ENCODE peak calls at places on chromosomes 1 and 21, in four cellular contexts. One of them, this sample, is unnamed.

GRCh38 chr1:114009042-114009392 is 29.7 kb downstream of the OLFML3 start:
- DNase-seq in H7: no peak
- DNase-seq in cardiac fibroblast: no peak
- DNase-seq in kidney epithelial cell: no peak
- DNase-seq in this sample: no peak

GRCh38 chr1:10253755-10254154 is 43.4 kb downstream of the KIF1B start:
- DNase-seq in kidney epithelial cell: peak
- DNase-seq in H7: no peak
- DNase-seq in cardiac fibroblast: peak
- DNase-seq in this sample: no peak

GRCh38 chr1:111833334-111833733 is 77.6 kb downstream of the DDX20 start:
- DNase-seq in kidney epithelial cell: no peak
- DNase-seq in cardiac fibroblast: peak
- DNase-seq in H7: peak
- DNase-seq in this sample: no peak

GRCh38 chr1:109164538-109164937 is 49.2 kb upstream of the SARS1 start:
- DNase-seq in kidney epithelial cell: no peak
- DNase-seq in cardiac fibroblast: no peak
- DNase-seq in H7: no peak
- DNase-seq in this sample: no peak

GRCh38 chr21:34736116-34736870 is 67.5 kb downstream of the CLIC6 start:
- DNase-seq in kidney epithelial cell: no peak
- DNase-seq in H7: no peak
- DNase-seq in cardiac fibroblast: peak
- DNase-seq in this sample: no peak

GRCh38 chr1:151839457-151840409 is at the start of gene C2CD4D:
- DNase-seq in cardiac fibroblast: no peak
- DNase-seq in kidney epithelial cell: no peak
- DNase-seq in H7: peak
- DNase-seq in this sample: no peak

GRCh38 chr1:16218674-16219071 is 6.2 kb upstream of the ARHGEF19 start:
- DNase-seq in H7: no peak
- DNase-seq in kidney epithelial cell: no peak
- DNase-seq in cardiac fibroblast: no peak
- DNase-seq in this sample: no peak

GRCh38 chr1:115063238-115063901 is 25.9 kb downstream of the TSPAN2 start:
- DNase-seq in kidney epithelial cell: no peak
- DNase-seq in H7: no peak
- DNase-seq in cardiac fibroblast: no peak
- DNase-seq in this sample: no peak

GRCh38 chr1:10722803-10723202 is 73.6 kb downstream of the CASZ1 start:
- DNase-seq in H7: no peak
- DNase-seq in kidney epithelial cell: no peak
- DNase-seq in cardiac fibroblast: no peak
- DNase-seq in this sample: no peak

GRCh38 chr21:45074818-45075605 is 632 bp downstream of the ADARB1 start:
- DNase-seq in cardiac fibroblast: peak
- DNase-seq in H7: peak
- DNase-seq in kidney epithelial cell: no peak
- DNase-seq in this sample: no peak

GRCh38 chr1:209549384-209550001 is 34.0 kb upstream of the CAMK1G start:
- DNase-seq in H7: peak
- DNase-seq in kidney epithelial cell: no peak
- DNase-seq in cardiac fibroblast: no peak
- DNase-seq in this sample: no peak

GRCh38 chr1:24735619-24736375 is 9.4 kb upstream of the CLIC4 start:
- DNase-seq in cardiac fibroblast: peak
- DNase-seq in H7: no peak
- DNase-seq in kidney epithelial cell: no peak
- DNase-seq in this sample: no peak

GRCh38 chr1:13585599-13585965 is 1.9 kb downstream of the PDPN start:
- DNase-seq in H7: peak
- DNase-seq in cardiac fibroblast: no peak
- DNase-seq in kidney epithelial cell: no peak
- DNase-seq in this sample: no peak

GRCh38 chr1:24639881-24640280 is 3.2 kb upstream of the SRRM1 start:
- DNase-seq in H7: no peak
- DNase-seq in cardiac fibroblast: no peak
- DNase-seq in kidney epithelial cell: no peak
- DNase-seq in this sample: no peak

GRCh38 chr1:230120949-230121381 is 53.9 kb downstream of the GALNT2 start:
- DNase-seq in cardiac fibroblast: peak
- DNase-seq in H7: peak
- DNase-seq in kidney epithelial cell: no peak
- DNase-seq in this sample: no peak

GRCh38 chr1:169784102-169784501 is 10.6 kb downstream of the METTL18 start:
- DNase-seq in cardiac fibroblast: no peak
- DNase-seq in kidney epithelial cell: no peak
- DNase-seq in H7: no peak
- DNase-seq in this sample: no peak

GRCh38 chr1:2091611-2092604 is 41.7 kb downstream of the PRKCZ start:
- DNase-seq in cardiac fibroblast: peak
- DNase-seq in kidney epithelial cell: no peak
- DNase-seq in H7: peak
- DNase-seq in this sample: no peak

GRCh38 chr1:175599212-175599681 is 144.1 kb downstream of the TNR start:
- DNase-seq in cardiac fibroblast: no peak
- DNase-seq in kidney epithelial cell: peak
- DNase-seq in H7: peak
- DNase-seq in this sample: no peak

GRCh38 chr1:28172690-28173150 is 3.8 kb downstream of the PTAFR start:
- DNase-seq in kidney epithelial cell: no peak
- DNase-seq in H7: peak
- DNase-seq in cardiac fibroblast: no peak
- DNase-seq in this sample: no peak

GRCh38 chr1:192654607-192655389 is 18.9 kb downstream of the RGS13 start:
- DNase-seq in cardiac fibroblast: peak
- DNase-seq in H7: no peak
- DNase-seq in kidney epithelial cell: peak
- DNase-seq in this sample: peak

GRCh38 chr1:20662110-20662475 is 924 bp upstream of the DDOST start:
- DNase-seq in H7: no peak
- DNase-seq in cardiac fibroblast: no peak
- DNase-seq in kidney epithelial cell: no peak
- DNase-seq in this sample: no peak

GRCh38 chr1:223652436-223652901 is 13.0 kb downstream of the CAPN8 start:
- DNase-seq in kidney epithelial cell: no peak
- DNase-seq in cardiac fibroblast: no peak
- DNase-seq in H7: peak
- DNase-seq in this sample: no peak

GRCh38 chr1:9437931-9438330 is 101.3 kb upstream of the SLC25A33 start:
- DNase-seq in kidney epithelial cell: no peak
- DNase-seq in cardiac fibroblast: peak
- DNase-seq in H7: peak
- DNase-seq in this sample: no peak

GRCh38 chr1:97006044-97006676 is 284.6 kb downstream of the PTBP2 start:
- DNase-seq in kidney epithelial cell: peak
- DNase-seq in H7: no peak
- DNase-seq in cardiac fibroblast: peak
- DNase-seq in this sample: no peak

GRCh38 chr1:238562376-238562775 is 671.7 kb upstream of the ZP4 start:
- DNase-seq in kidney epithelial cell: no peak
- DNase-seq in cardiac fibroblast: peak
- DNase-seq in H7: no peak
- DNase-seq in this sample: no peak

GRCh38 chr1:173715538-173715844 is 710 bp downstream of the KLHL20 start:
- DNase-seq in kidney epithelial cell: no peak
- DNase-seq in H7: no peak
- DNase-seq in cardiac fibroblast: no peak
- DNase-seq in this sample: no peak

GRCh38 chr21:19458295-19458694 is 1054.7 kb upstream of the TMPRSS15 start:
- DNase-seq in H7: no peak
- DNase-seq in cardiac fibroblast: no peak
- DNase-seq in kidney epithelial cell: no peak
- DNase-seq in this sample: no peak

GRCh38 chr21:19463966-19464365 is 1060.4 kb upstream of the TMPRSS15 start:
- DNase-seq in H7: no peak
- DNase-seq in cardiac fibroblast: no peak
- DNase-seq in kidney epithelial cell: no peak
- DNase-seq in this sample: no peak

GRCh38 chr21:19461481-19462205 is 1058.1 kb upstream of the TMPRSS15 start:
- DNase-seq in kidney epithelial cell: no peak
- DNase-seq in cardiac fibroblast: no peak
- DNase-seq in H7: no peak
- DNase-seq in this sample: no peak
- H3K4me3 ChIP-seq in kidney epithelial cell: no peak
- H3K4me3 ChIP-seq in cardiac fibroblast: no peak
- H3K4me3 ChIP-seq in H7: no peak
- H3K4me3 ChIP-seq in this sample: no peak

DNA sequence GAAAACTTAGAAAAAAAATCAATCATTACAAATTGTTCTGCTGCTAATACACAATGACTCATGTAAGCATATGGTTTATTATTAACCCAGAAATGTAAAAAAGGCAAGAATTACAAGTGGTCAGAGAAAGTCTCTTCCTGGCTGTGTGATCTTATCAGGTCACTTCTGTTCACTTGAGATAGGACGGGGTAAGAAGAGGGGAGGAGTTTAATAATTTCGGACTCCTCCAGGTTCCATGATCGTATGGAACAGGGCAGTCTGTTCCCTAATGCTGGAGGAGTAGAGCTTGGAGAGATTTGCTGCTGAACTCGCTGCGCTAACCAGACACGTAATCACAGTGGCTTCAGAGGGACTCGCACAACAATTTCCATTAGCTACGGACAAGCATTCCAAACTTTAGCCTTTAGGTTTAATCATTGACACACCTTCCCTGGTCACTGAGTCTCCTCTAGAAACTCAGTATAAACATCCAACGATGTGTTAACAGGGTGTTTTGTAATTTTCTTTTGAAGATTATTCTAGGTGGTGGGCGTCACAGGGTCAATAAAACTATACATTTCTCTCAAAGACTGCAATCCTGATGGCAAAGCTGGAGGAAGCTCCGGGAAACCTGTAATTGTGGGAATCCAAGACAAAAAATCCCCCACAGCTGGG is 1.3 kb downstream of the CRYZ start:
- DNase-seq in H7: no peak
- DNase-seq in kidney epithelial cell: peak
- DNase-seq in cardiac fibroblast: peak
- DNase-seq in this sample: no peak
- H3K4me3 ChIP-seq in H7: no peak
- H3K4me3 ChIP-seq in kidney epithelial cell: peak
- H3K4me3 ChIP-seq in cardiac fibroblast: no peak
- H3K4me3 ChIP-seq in this sample: peak

DNA sequence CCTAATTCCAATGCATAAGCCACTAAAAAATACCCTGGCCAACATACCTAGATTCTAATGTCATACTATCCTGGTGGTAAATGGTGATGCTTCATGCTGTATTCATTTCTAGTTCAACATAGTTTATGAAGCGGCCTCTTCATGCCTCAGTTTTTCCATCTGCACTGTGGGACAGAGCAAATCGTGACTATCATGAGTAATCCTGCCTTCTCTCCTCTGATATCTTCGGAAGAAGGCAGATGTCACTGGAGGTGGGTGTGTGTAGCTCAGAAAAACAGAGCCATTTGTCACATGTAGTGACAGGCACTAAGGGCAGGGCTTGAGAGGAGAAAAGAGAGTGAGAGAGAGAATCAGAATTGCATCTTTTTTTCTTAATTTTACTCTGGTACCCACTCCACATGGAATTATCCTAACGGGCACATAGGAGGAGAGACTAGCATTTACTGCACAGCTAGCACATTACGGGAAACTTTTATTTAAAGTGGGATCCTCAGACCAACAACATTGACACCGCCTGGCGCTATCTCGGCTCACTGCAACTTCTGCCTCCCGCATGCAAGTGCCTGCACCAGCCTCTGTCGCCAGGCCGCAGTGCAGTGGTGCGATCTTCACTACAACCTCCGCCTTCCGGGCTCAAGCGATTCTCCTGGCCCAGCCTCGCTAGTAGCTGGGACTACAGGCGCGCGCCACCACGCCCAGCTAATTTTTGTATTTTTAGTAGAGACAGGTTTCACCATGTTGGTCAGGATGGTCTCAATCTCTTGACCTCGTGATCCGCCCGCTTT is 78.4 kb upstream of the KCNA3 start:
- DNase-seq in kidney epithelial cell: no peak
- DNase-seq in H7: no peak
- DNase-seq in cardiac fibroblast: no peak
- DNase-seq in this sample: no peak
- H3K4me3 ChIP-seq in kidney epithelial cell: no peak
- H3K4me3 ChIP-seq in H7: no peak
- H3K4me3 ChIP-seq in cardiac fibroblast: no peak
- H3K4me3 ChIP-seq in this sample: no peak

GRCh38 chr1:54342306-54342705 is 63.9 kb downstream of the SSBP3 start:
- DNase-seq in H7: peak
- DNase-seq in cardiac fibroblast: no peak
- DNase-seq in kidney epithelial cell: no peak
- DNase-seq in this sample: no peak
- H3K4me3 ChIP-seq in H7: no peak
- H3K4me3 ChIP-seq in cardiac fibroblast: no peak
- H3K4me3 ChIP-seq in kidney epithelial cell: no peak
- H3K4me3 ChIP-seq in this sample: no peak

GRCh38 chr1:201504799-201505504 is 2.0 kb downstream of the CSRP1 start:
- DNase-seq in H7: no peak
- DNase-seq in cardiac fibroblast: no peak
- DNase-seq in kidney epithelial cell: no peak
- DNase-seq in this sample: no peak
- H3K4me3 ChIP-seq in H7: no peak
- H3K4me3 ChIP-seq in cardiac fibroblast: peak
- H3K4me3 ChIP-seq in kidney epithelial cell: no peak
- H3K4me3 ChIP-seq in this sample: peak

DNA sequence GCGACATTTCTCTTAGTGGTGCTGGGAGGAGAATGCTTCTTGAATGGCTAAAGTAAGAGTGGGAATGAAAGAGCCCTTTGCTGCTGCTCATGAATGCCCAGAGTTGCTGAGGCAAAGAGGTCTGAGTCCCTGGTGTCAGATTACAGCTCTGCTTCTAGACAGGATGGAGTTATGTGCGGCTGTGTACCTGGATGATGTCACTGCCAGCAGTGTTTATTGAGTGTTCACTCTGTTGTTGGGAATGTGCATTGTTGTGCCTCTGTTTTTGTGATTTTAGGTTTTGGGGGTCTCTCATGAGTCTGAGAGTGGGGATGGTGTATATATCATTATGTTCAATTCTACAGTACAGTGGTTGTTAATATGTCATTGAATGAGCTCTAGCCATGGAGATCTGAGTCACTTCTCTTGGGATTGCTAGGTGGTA is 2.7 kb downstream of the CDC14A start:
- DNase-seq in H7: peak
- DNase-seq in kidney epithelial cell: peak
- DNase-seq in cardiac fibroblast: peak
- DNase-seq in this sample: no peak
- H3K4me3 ChIP-seq in H7: no peak
- H3K4me3 ChIP-seq in kidney epithelial cell: no peak
- H3K4me3 ChIP-seq in cardiac fibroblast: no peak
- H3K4me3 ChIP-seq in this sample: no peak

GRCh38 chr1:145871994-145872411 is 13.1 kb upstream of the PIAS3 start:
- DNase-seq in kidney epithelial cell: no peak
- DNase-seq in cardiac fibroblast: peak
- DNase-seq in H7: peak
- DNase-seq in this sample: no peak
- H3K4me3 ChIP-seq in kidney epithelial cell: peak
- H3K4me3 ChIP-seq in cardiac fibroblast: peak
- H3K4me3 ChIP-seq in H7: peak
- H3K4me3 ChIP-seq in this sample: no peak

GRCh38 chr1:6418668-6419396 is 887 bp downstream of the HES2 start:
- DNase-seq in cardiac fibroblast: no peak
- DNase-seq in kidney epithelial cell: no peak
- DNase-seq in H7: peak
- DNase-seq in this sample: no peak
- H3K4me3 ChIP-seq in cardiac fibroblast: peak
- H3K4me3 ChIP-seq in kidney epithelial cell: no peak
- H3K4me3 ChIP-seq in H7: peak
- H3K4me3 ChIP-seq in this sample: peak

This sample was measured in Panc1.